ENCODE peak calls at places on chromosomes 11 and 22, in eight cellular contexts. V, S, R, D, I, B, C and W are unnamed samples.

GRCh38 chr11:35454362-35454761 is 35.0 kb upstream of the SLC1A2 start:
- DNase-seq in V (no peak), S (no peak), R (no peak), D (no peak), I (no peak), B (no peak), C (no peak), W (no peak)

GRCh38 chr11:60208951-60209350 is 26.1 kb upstream of the MS4A6A start:
- DNase-seq in V (no peak), S (no peak), R (no peak), D (no peak), I (no peak), B (no peak), C (no peak), W (no peak)

GRCh38 chr11:59901306-59901705 is 22.7 kb downstream of the OOSP3 start:
- DNase-seq in V (no peak), S (no peak), R (no peak), D (no peak), I (peak; percentile 64), B (no peak), C (peak; percentile 98), W (no peak)

GRCh38 chr11:103648670-103649400 is 387.6 kb upstream of the DDI1 start:
- DNase-seq in V (no peak), S (no peak), R (no peak), D (no peak), I (no peak), B (peak; percentile 26), C (no peak), W (no peak)

GRCh38 chr11:108929241-108929640 is 264.4 kb downstream of the DDX10 start:
- DNase-seq in V (no peak), S (no peak), R (no peak), D (no peak), I (peak; percentile 78), B (peak; percentile 99), C (peak; percentile 82), W (no peak)

GRCh38 chr11:81165164-81165563 is 1568.5 kb downstream of the FAM181B start:
- DNase-seq in V (no peak), S (no peak), R (no peak), D (no peak), I (no peak), B (no peak), C (no peak), W (no peak)

GRCh38 chr11:93737904-93738612 is 3.2 kb downstream of the TAF1D start:
- DNase-seq in V (no peak), S (no peak), R (no peak), D (no peak), I (no peak), B (peak; percentile 18), C (peak; percentile 54), W (no peak)

GRCh38 chr11:58787903-58788302 is 56.2 kb upstream of the GLYAT start:
- DNase-seq in V (no peak), S (no peak), R (no peak), D (no peak), I (peak; percentile 15), B (peak; percentile 41), C (no peak), W (no peak)

GRCh38 chr11:125071408-125071807 is 8.3 kb downstream of the SLC37A2 start:
- DNase-seq in V (no peak), S (no peak), R (no peak), D (no peak), I (no peak), B (no peak), C (no peak), W (no peak)
- H3K27ac ChIP-seq in V (peak overlapping the region; percentile 40), S (peak overlapping the region; percentile 30), R (no peak overlapping the region), D (no peak overlapping the region), I (peak overlapping the region; percentile 84), B (no peak overlapping the region), C (no peak overlapping the region), W (peak overlapping the region; percentile 66)

GRCh38 chr11:2891901-2892214 is 6.3 kb upstream of the CDKN1C start:
- DNase-seq in V (no peak), S (no peak), R (no peak), D (peak; percentile 56), I (no peak), B (peak; percentile 30), C (no peak), W (no peak)
- H3K27ac ChIP-seq in V (peak overlapping the region; percentile 87), S (peak overlapping the region; percentile 82), R (peak overlapping the region; percentile 67), D (peak overlapping the region; percentile 25), I (peak overlapping the region; percentile 94), B (peak overlapping the region; percentile 19), C (peak overlapping the region; percentile 43), W (no peak overlapping the region)

DNA sequence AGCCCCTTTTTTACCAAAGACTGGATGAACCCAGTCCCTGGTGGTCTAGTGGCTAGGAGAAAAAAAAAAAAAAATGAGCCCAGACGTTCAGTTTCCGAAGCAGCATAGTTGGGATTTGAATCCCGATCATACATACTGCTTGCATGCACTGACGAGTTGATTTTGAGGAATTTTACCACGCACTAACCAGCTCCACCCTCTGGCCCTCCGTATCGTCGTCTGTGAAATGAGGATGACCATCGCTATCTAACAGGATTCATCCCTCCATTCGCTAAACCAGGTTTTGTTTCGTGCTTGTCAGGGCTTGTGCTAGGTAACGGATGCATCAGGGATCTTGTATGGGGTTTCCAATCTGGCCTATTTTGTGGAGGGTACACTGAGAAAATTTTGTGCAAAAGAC is 774 bp downstream of the PTS start:
- DNase-seq in V (no peak), S (no peak), R (no peak), D (no peak), I (peak; percentile 41), B (peak; percentile 48), C (no peak), W (no peak)
- H3K27ac ChIP-seq in V (peak overlapping the region; percentile 97), S (peak overlapping the region; percentile 99), R (peak overlapping the region; percentile 95), D (peak overlapping the region; percentile 94), I (peak overlapping the region; percentile 90), B (peak overlapping the region; percentile 98), C (peak overlapping the region; percentile 96), W (peak overlapping the region; percentile 100)

GRCh38 chr22:37146507-37147180 is 3.1 kb downstream of the IL2RB start:
- DNase-seq in V (no peak), S (no peak), R (no peak), D (no peak), I (no peak), B (no peak), C (no peak), W (no peak)

GRCh38 chr22:37150701-37151100 is 985 bp upstream of the IL2RB start:
- DNase-seq in V (no peak), S (no peak), R (no peak), D (no peak), I (no peak), B (no peak), C (no peak), W (no peak)

GRCh38 chr22:37147186-37147990 is 2.3 kb downstream of the IL2RB start:
- DNase-seq in V (no peak), S (no peak), R (no peak), D (no peak), I (no peak), B (no peak), C (no peak), W (no peak)

GRCh38 chr22:37148031-37148651 is 1.6 kb downstream of the IL2RB start:
- DNase-seq in V (no peak), S (no peak), R (peak; percentile 35), D (no peak), I (no peak), B (no peak), C (no peak), W (no peak)

GRCh38 chr22:37148742-37149665 is 712 bp downstream of the IL2RB start:
- DNase-seq in V (no peak), S (no peak), R (no peak), D (no peak), I (no peak), B (no peak), C (no peak), W (no peak)
- H3K27ac ChIP-seq in V (no peak overlapping the region), S (peak overlapping the region; percentile 33), R (peak overlapping the region; percentile 84), D (no peak overlapping the region), I (no peak overlapping the region), B (no peak overlapping the region), C (no peak overlapping the region), W (no peak overlapping the region)

GRCh38 chr11:11441516-11441915 is 88.5 kb upstream of the CSNK2A3 start:
- DNase-seq in V (no peak), S (no peak), R (no peak), D (no peak), I (no peak), B (no peak), C (no peak), W (no peak)
- H3K27ac ChIP-seq in V (no peak overlapping the region), S (no peak overlapping the region), R (no peak overlapping the region), D (no peak overlapping the region), I (no peak overlapping the region), B (no peak overlapping the region), C (no peak overlapping the region), W (no peak overlapping the region)

GRCh38 chr22:44684506-44685383 is 17.3 kb upstream of the PRR5 start:
- DNase-seq in V (peak; percentile 86), S (no peak), R (peak; percentile 76), D (peak; percentile 75), I (peak; percentile 66), B (peak; percentile 95), C (peak; percentile 90), W (peak; percentile 27)
- H3K27ac ChIP-seq in V (peak overlapping the region; percentile 76), S (peak overlapping the region; percentile 71), R (no peak overlapping the region), D (no peak overlapping the region), I (peak overlapping the region; percentile 72), B (peak overlapping the region; percentile 51), C (peak overlapping the region; percentile 7), W (no peak overlapping the region)

DNA sequence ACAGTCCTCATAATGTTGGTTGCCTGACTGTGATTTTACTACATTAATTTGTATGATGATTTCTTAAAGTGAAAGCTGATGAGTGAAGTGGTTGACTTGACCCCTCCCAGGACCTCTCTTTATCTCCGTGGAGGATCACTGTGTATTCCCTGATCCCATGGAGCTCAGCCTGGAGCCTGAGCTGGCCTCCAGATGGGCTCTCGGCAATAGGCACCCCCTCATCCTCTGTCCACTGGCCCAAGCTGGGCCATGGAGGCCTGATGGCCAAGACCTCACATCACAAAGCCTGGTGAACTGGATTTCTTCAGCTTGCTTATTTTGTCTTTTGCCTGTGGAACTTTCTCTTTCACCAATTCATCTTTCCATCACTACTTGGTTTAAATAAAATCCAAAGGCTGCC is 75.2 kb downstream of the WNT11 start:
- DNase-seq in V (no peak), S (no peak), R (no peak), D (no peak), I (no peak), B (no peak), C (no peak), W (no peak)
- H3K27ac ChIP-seq in V (peak overlapping the region; percentile 68), S (peak overlapping the region; percentile 47), R (no peak overlapping the region), D (peak overlapping the region; percentile 43), I (no peak overlapping the region), B (no peak overlapping the region), C (no peak overlapping the region), W (no peak overlapping the region)

GRCh38 chr11:75400110-75400865 is 970 bp downstream of the RPS3 start:
- DNase-seq in V (no peak), S (no peak), R (peak; percentile 24), D (no peak), I (no peak), B (peak; percentile 14), C (peak; percentile 54), W (no peak)

GRCh38 chr11:75399344-75400109 is at the start of gene RPS3:
- DNase-seq in V (peak; percentile 92), S (peak; percentile 92), R (peak; percentile 88), D (peak; percentile 89), I (peak; percentile 88), B (peak; percentile 91), C (peak; percentile 95), W (peak; percentile 85)

GRCh38 chr11:75403983-75404658 is 4.8 kb downstream of the RPS3 start:
- DNase-seq in V (no peak), S (no peak), R (no peak), D (no peak), I (no peak), B (no peak), C (no peak), W (no peak)

GRCh38 chr11:75403037-75403436 is 3.7 kb downstream of the RPS3 start:
- DNase-seq in V (no peak), S (no peak), R (no peak), D (no peak), I (no peak), B (no peak), C (peak; percentile 35), W (no peak)

GRCh38 chr11:75402002-75402773 is 2.9 kb downstream of the RPS3 start:
- DNase-seq in V (no peak), S (no peak), R (no peak), D (no peak), I (no peak), B (no peak), C (no peak), W (no peak)
- H3K27ac ChIP-seq in V (no peak overlapping the region), S (no peak overlapping the region), R (peak overlapping the region; percentile 86), D (no peak overlapping the region), I (peak overlapping the region; percentile 46), B (no peak overlapping the region), C (peak overlapping the region; percentile 13), W (no peak overlapping the region)